ENCODE peak calls at places on chromosomes 5 and 9, in five cellular contexts. N is K562, K is HEK293T, Z is GM12878, I is HepG2. X is an unnamed sample.

GRCh38 chr5:119417891-119418781 is 34.2 kb upstream of the HSD17B4 start:
- DNase-seq in N (no peak), K (no peak), Z (no peak), I (no peak), X (no peak)

GRCh38 chr9:75889577-75889976 is 896 bp upstream of the PCSK5 start:
- DNase-seq in N (no peak), K (peak; percentile 18), Z (no peak), I (no peak), X (no peak)

GRCh38 chr9:109182940-109183798 is 16.1 kb upstream of the FRRS1L start:
- DNase-seq in N (peak; percentile 64), K (peak; percentile 62), Z (no peak), I (peak; percentile 81), X (peak; percentile 62)

GRCh38 chr9:106697799-106698591 is 165.0 kb upstream of the ZNF462 start:
- DNase-seq in N (no peak), K (peak; percentile 24), Z (no peak), I (no peak), X (peak; percentile 77)

GRCh38 chr9:82570226-82570625 is 492.7 kb downstream of the RASEF start:
- DNase-seq in N (no peak), K (no peak), Z (no peak), I (no peak), X (no peak)

GRCh38 chr5:134590992-134591659 is 41.5 kb downstream of the SAR1B start:
- DNase-seq in N (no peak), K (no peak), Z (no peak), I (peak; percentile 71), X (no peak)

GRCh38 chr9:112532427-112532826 is 45.8 kb downstream of the KIAA1958 start:
- DNase-seq in N (no peak), K (no peak), Z (no peak), I (no peak), X (no peak)

GRCh38 chr9:128123451-128124080 is 4.0 kb downstream of the PTGES2 start:
- DNase-seq in N (no peak), K (no peak), Z (no peak), I (no peak), X (no peak)

DNA sequence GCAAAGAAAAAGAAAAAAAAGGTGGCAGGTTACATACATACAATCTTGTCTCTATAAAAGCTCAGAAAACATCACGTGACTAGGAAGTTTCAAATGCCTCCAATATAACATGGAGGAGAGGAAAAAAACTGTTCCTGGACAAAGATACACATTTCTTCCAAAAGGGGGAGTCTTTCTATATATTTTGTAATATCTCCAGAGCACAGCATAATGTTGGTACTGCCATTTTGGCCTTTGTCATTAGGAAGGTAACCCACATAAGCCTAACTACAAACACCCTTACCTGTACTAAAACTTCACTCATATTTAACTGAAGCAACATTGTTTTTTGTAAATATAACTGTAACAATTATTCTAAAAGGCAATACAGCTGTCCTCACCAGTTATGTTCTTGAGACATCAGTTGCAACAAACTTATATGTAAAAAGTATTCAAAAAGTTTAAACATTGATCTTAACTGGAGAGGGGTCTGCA is 1.2 kb upstream of the BTF3 start:
- DNase-seq in N (peak; percentile 70), K (peak; percentile 63), Z (no peak), I (peak; percentile 90), X (peak; percentile 65)
- TF ChIP-seq FOXM1 in N (no peak), K (no peak), Z (no peak), I (no peak), X (no peak)

GRCh38 chr5:142007237-142007544 is 5.6 kb downstream of the GNPDA1 start:
- DNase-seq in N (no peak), K (no peak), Z (no peak), I (no peak), X (no peak)

GRCh38 chr5:142003266-142003800 is 9.5 kb downstream of the GNPDA1 start:
- DNase-seq in N (no peak), K (no peak), Z (no peak), I (no peak), X (no peak)

GRCh38 chr5:142008813-142009212 is 4.0 kb downstream of the GNPDA1 start:
- DNase-seq in N (no peak), K (no peak), Z (no peak), I (no peak), X (no peak)

GRCh38 chr5:142009886-142010285 is 2.9 kb downstream of the GNPDA1 start:
- DNase-seq in N (no peak), K (no peak), Z (no peak), I (no peak), X (no peak)

DNA sequence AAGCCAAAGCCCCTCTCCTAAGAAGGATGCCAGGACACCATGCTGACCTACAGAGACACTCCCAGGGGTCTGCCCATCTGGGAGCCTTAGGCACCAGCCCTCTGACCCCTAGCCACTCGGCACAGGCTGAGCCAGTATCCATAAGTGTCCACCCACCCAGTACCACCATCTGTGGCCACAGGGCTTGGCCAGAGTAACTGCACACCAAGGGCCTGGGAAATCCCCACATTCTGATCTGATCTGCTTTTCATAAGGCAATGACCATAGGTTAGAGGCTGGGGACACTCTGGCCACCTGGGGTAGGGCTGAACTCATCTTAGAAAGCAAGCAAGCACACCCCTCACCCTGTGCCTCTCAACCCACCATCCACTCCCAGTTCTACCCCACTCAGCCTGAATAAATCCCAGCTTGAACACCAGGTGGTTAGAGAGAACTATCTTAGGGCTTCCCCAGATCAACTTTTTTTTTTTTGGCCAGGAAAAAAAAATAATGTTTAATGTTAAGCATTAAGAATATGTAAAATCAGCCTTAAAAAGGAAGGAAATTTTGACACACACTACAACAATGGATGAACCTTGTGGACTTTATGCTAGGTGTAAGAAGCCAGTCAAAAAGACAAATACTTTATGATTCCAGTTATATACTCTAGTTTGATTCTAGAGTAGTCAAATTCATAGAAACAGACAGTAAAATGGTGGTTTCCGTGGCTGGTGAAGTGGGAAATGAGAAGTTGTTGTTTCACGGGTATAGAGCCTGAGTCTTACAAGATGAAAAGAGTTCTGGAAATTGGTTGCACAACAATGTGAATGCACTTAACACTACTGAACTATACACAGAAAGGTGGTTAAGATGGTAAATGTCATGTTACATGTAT is 6.2 kb downstream of the GNPDA1 start:
- DNase-seq in N (no peak), K (no peak), Z (no peak), I (no peak), X (no peak)
- TF ChIP-seq FOXM1 in N (no peak), K (no peak), Z (no peak), I (no peak), X (no peak)

GRCh38 chr5:112106878-112107277 is 312.2 kb downstream of the EPB41L4A start:
- DNase-seq in N (no peak), K (no peak), Z (no peak), I (no peak), X (no peak)
- TF ChIP-seq FOXM1 in N (no peak), K (no peak), Z (no peak), I (no peak), X (no peak)

DNA sequence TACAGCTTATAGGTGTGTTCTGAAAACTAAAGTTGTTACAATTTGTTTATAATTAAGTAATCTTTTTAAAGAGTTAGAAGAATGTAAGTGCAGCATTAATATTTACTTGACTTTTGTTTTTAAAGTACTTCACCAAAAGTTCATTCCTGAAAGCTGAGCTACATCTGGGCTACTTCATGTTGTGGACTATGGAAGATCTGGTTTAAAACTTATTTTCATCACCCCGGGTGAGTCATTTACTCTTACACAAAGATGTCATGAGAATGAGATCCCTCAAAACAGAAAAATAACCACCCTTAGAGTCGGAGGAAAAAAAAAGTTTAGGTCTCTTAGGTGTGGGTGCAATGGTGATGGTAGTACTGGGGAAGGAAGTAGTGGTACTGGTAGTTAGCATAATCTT is 5.1 kb downstream of the POU5F2 start:
- DNase-seq in N (no peak), K (no peak), Z (no peak), I (no peak), X (no peak)
- TF ChIP-seq FOXM1 in N (no peak), K (no peak), Z (no peak), I (no peak), X (no peak)

DNA sequence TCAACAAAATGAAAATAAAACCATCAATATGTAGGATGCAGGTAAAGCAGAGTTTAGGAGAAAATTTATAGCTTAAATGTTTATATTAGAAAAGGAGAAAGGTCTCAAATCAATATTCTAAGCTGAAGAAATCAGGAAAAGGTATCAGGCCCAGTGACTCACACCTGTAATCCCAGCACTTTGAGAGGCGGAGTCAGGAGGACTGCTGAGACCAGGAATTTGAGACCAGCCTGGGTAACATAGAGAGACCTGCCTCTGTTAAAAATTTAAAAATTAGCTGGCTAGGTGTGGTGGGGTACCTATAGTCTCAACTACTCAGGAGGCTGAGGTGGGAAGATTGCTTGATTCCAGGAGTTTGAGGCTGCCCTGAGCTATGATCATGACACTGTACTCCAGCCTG is 32.2 kb downstream of the CCDC69 start:
- DNase-seq in N (no peak), K (no peak), Z (no peak), I (no peak), X (no peak)
- TF ChIP-seq FOXM1 in N (no peak), K (no peak), Z (no peak), I (no peak), X (no peak)

GRCh38 chr9:14352549-14352948 is 38.6 kb upstream of the NFIB start:
- DNase-seq in N (no peak), K (no peak), Z (no peak), I (peak; percentile 30), X (peak; percentile 49)
- TF ChIP-seq FOXM1 in N (no peak), K (no peak), Z (no peak), I (no peak), X (no peak)

X was measured in SK-N-SH.